ENCODE peak calls at places on chromosomes 2 and 18, in eight cellular contexts. R, A, O, I, U, W, V and T are unnamed samples. For H3K27me3, the result is how much of the 10 kb centered on the place peaks cover.

GRCh38 chr2:29013046-29013780 is 32.1 kb downstream of the TOGARAM2 start:
- DNase-seq in R (no peak), A (no peak), O (no peak), I (no peak), U (no peak), W (peak), V (no peak), T (no peak)

GRCh38 chr2:32849456-32850194 is 97.1 kb upstream of the LTBP1 start:
- DNase-seq in R (no peak), A (no peak), O (no peak), I (no peak), U (no peak), W (no peak), V (no peak), T (no peak)

GRCh38 chr2:182587831-182588230 is 128.2 kb upstream of the DNAJC10 start:
- DNase-seq in R (no peak), A (no peak), O (no peak), I (no peak), U (peak), W (peak), V (no peak), T (no peak)

GRCh38 chr18:9869713-9870430 is 15.9 kb upstream of the TXNDC2 start:
- DNase-seq in R (no peak), A (no peak), O (no peak), I (no peak), U (peak), W (peak), V (peak), T (no peak)

GRCh38 chr18:7789853-7790552 is 222.9 kb downstream of the PTPRM start:
- DNase-seq in R (no peak), A (no peak), O (no peak), I (no peak), U (peak), W (peak), V (no peak), T (no peak)

GRCh38 chr2:1618191-1618961 is 125.9 kb downstream of the PXDN start:
- DNase-seq in R (no peak), A (no peak), O (no peak), I (peak), U (no peak), W (no peak), V (no peak), T (no peak)

GRCh38 chr2:29241341-29241740 is 126.1 kb downstream of the CLIP4 start:
- DNase-seq in R (no peak), A (no peak), O (no peak), I (no peak), U (no peak), W (no peak), V (no peak), T (no peak)

GRCh38 chr2:225994748-225995405 is 595.4 kb downstream of the NYAP2 start:
- DNase-seq in R (no peak), A (no peak), O (no peak), I (no peak), U (peak), W (peak), V (no peak), T (no peak)

GRCh38 chr2:238709324-238709723 is 138.6 kb upstream of the TWIST2 start:
- DNase-seq in R (no peak), A (no peak), O (no peak), I (no peak), U (no peak), W (no peak), V (no peak), T (no peak)

GRCh38 chr18:67464499-67464898 is 52.0 kb downstream of the DSEL start:
- DNase-seq in R (no peak), A (no peak), O (no peak), I (no peak), U (no peak), W (no peak), V (no peak), T (no peak)

GRCh38 chr18:67468038-67468437 is 48.5 kb downstream of the DSEL start:
- DNase-seq in R (no peak), A (no peak), O (no peak), I (no peak), U (no peak), W (no peak), V (no peak), T (no peak)

GRCh38 chr18:67467188-67467587 is 49.3 kb downstream of the DSEL start:
- DNase-seq in R (no peak), A (no peak), O (no peak), I (no peak), U (no peak), W (no peak), V (no peak), T (no peak)

DNA sequence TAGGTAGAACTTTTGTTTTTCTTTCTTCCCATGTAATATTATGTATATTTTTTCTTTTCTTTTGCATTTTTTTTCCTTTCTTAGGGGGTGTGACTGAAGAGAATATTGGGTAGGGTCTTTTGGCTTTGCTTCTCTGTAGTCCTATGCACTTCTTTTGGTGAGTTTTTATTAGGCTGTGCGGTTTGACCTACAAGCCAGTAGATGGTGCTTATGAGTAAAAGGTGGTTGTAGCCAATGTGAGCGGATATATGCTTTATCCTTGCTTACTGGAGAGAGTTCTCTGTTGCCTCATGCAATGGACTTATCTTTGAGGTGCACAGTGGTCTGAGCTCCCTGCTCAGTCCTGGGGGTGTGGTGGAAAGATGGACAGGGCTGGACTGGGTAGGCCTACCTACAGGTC is 52.7 kb downstream of the DSEL start:
- DNase-seq in R (no peak), A (no peak), O (no peak), I (no peak), U (no peak), W (no peak), V (no peak), T (no peak)
- TF ChIP-seq CTCF in R (no peak), A (no peak), O (no peak), I (no peak), U (peak), W (no peak), V (no peak), T (no peak)

DNA sequence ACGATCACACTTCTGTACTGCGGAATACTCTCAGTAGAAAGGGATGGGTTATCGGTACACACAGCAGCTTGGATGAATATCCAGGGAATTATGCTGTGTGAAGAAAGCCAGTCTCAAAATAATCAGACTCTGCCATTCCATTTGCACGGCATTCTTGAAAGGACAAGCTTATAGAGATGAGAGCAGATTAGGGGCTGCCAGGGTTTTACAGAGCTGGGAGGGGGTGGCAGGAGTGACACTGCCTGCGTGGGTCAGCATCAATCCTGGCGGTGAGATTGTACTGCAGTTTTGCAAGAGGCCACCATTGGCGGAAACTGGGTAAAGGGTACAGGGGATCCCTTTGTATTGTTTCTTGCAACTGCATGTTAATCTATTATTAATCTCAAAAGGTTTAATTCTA is 16.6 kb downstream of the KCNG2 start:
- DNase-seq in R (no peak), A (no peak), O (no peak), I (no peak), U (no peak), W (no peak), V (no peak), T (no peak)
- H3K27me3 ChIP-seq in R (under half), A (under half), O (under half), I (under half), U (under half), W (under half), V (under half), T (under half)

DNA sequence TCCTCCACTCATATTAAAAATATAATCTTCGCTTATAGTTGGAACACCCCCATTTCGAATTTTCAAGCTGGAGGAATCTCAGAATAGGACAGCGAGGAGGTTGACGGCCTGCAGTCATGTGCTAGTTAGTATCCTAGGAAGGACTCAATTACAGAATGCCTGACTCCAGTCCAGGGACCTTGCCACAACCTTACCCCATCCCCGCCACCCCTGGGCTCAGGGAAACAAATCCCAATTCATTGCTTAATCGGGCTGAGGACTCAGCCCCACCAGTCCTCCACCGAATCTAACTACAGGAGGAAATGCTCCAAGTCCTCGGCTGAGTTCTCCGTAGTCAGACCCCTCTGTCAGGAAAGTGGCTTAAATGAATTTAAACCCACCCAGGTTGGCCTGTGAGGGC is 31.7 kb upstream of the ZBTB7C start:
- DNase-seq in R (peak), A (peak), O (peak), I (no peak), U (no peak), W (no peak), V (no peak), T (no peak)
- H3K27ac ChIP-seq in R (peak), A (no peak), O (peak), I (no peak), U (no peak), W (no peak), V (no peak), T (no peak)

GRCh38 chr2:236578411-236578846 is 8.8 kb downstream of the ACKR3 start:
- DNase-seq in R (no peak), A (no peak), O (no peak), I (no peak), U (no peak), W (no peak), V (no peak), T (no peak)
- TF ChIP-seq CTCF in R (no peak), A (no peak), O (no peak), I (no peak), U (no peak), W (no peak), V (no peak), T (no peak)

GRCh38 chr18:13888317-13888716 is 27.0 kb downstream of the MC2R start:
- DNase-seq in R (no peak), A (no peak), O (no peak), I (no peak), U (no peak), W (no peak), V (no peak), T (no peak)

GRCh38 chr18:13893418-13893760 is 21.9 kb downstream of the MC2R start:
- DNase-seq in R (no peak), A (no peak), O (no peak), I (no peak), U (no peak), W (no peak), V (no peak), T (no peak)

GRCh38 chr18:13890962-13891361 is 24.4 kb downstream of the MC2R start:
- DNase-seq in R (no peak), A (no peak), O (no peak), I (no peak), U (no peak), W (no peak), V (no peak), T (no peak)

GRCh38 chr18:13892098-13892497 is 23.2 kb downstream of the MC2R start:
- DNase-seq in R (no peak), A (no peak), O (no peak), I (no peak), U (no peak), W (no peak), V (no peak), T (no peak)

GRCh38 chr18:13889661-13890060 is 25.7 kb downstream of the MC2R start:
- DNase-seq in R (no peak), A (no peak), O (no peak), I (no peak), U (peak), W (no peak), V (no peak), T (no peak)
- H3K27me3 ChIP-seq in R (under half), A (under half), O (under half), I (under half), U (under half), W (under half), V (under half), T (under half)

DNA sequence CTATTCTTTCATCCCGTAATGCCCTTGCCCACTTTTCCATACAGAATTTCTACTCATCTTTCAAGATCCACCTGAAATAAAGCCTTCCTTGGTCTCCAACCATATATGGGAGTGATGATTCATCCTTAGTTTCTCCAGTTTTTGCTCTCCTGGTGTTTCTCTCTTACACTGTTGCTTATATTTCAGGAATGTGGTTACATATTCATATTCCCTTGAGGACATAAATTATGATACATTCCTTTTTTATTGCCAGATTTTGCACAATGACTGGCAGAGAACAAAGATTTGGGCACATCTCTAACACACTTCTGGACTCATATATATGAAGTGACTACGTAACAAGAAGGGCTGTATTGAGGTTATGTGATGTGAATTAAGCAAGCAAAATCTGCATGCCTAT is 1573.4 kb upstream of the NXPH2 start:
- DNase-seq in R (no peak), A (no peak), O (no peak), I (no peak), U (peak), W (no peak), V (no peak), T (no peak)
- H3K27ac ChIP-seq in R (no peak), A (no peak), O (no peak), I (no peak), U (no peak), W (no peak), V (no peak), T (no peak)

DNA sequence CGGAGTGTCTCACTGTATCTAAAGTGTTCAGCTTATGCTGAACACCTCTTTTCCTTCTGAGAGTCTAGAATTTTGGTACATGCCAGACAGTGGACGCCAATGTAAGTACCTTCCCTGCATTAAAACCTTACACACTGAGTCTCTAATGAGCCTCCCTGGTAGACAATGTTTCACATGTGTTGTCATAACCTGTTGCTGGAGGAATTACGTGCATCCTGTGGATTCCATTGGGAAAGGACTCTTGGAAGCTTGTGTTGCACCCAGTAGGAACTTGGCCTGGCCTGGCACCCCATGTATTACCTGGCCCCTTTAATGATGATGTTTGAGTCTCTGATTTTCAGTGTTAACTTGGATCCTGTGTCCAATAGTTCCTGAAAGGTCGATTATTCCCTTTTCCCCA is 20.5 kb downstream of the CHCHD5 start:
- DNase-seq in R (no peak), A (no peak), O (no peak), I (no peak), U (no peak), W (no peak), V (no peak), T (no peak)
- TF ChIP-seq CTCF in R (no peak), A (no peak), O (no peak), I (no peak), U (no peak), W (no peak), V (no peak), T (no peak)

GRCh38 chr2:104872866-104873688 is 19.2 kb downstream of the POU3F3 start:
- DNase-seq in R (no peak), A (no peak), O (no peak), I (peak), U (peak), W (peak), V (no peak), T (no peak)

GRCh38 chr2:104871566-104872033 is 17.7 kb downstream of the POU3F3 start:
- DNase-seq in R (no peak), A (no peak), O (no peak), I (no peak), U (no peak), W (no peak), V (no peak), T (no peak)

GRCh38 chr2:104873689-104874054 is 19.8 kb downstream of the POU3F3 start:
- DNase-seq in R (no peak), A (no peak), O (no peak), I (no peak), U (no peak), W (no peak), V (no peak), T (no peak)

GRCh38 chr2:104870249-104870816 is 16.4 kb downstream of the POU3F3 start:
- DNase-seq in R (no peak), A (no peak), O (no peak), I (no peak), U (no peak), W (no peak), V (no peak), T (no peak)

GRCh38 chr2:104872034-104872865 is 18.3 kb downstream of the POU3F3 start:
- DNase-seq in R (no peak), A (no peak), O (no peak), I (no peak), U (peak), W (no peak), V (no peak), T (no peak)
- H3K27me3 ChIP-seq in R (under half), A (under half), O (half or more), I (half or more), U (under half), W (under half), V (under half), T (half or more)

GRCh38 chr18:61957801-61958516 is 65.2 kb upstream of the RNF152 start:
- DNase-seq in R (no peak), A (no peak), O (no peak), I (no peak), U (peak), W (peak), V (no peak), T (no peak)

GRCh38 chr18:61953641-61954040 is 60.8 kb upstream of the RNF152 start:
- DNase-seq in R (no peak), A (no peak), O (no peak), I (no peak), U (no peak), W (no peak), V (no peak), T (no peak)

GRCh38 chr18:61953161-61953560 is 60.4 kb upstream of the RNF152 start:
- DNase-seq in R (no peak), A (no peak), O (no peak), I (no peak), U (no peak), W (no peak), V (no peak), T (no peak)

GRCh38 chr18:61954347-61954746 is 61.5 kb upstream of the RNF152 start:
- DNase-seq in R (no peak), A (no peak), O (no peak), I (no peak), U (no peak), W (no peak), V (no peak), T (no peak)

DNA sequence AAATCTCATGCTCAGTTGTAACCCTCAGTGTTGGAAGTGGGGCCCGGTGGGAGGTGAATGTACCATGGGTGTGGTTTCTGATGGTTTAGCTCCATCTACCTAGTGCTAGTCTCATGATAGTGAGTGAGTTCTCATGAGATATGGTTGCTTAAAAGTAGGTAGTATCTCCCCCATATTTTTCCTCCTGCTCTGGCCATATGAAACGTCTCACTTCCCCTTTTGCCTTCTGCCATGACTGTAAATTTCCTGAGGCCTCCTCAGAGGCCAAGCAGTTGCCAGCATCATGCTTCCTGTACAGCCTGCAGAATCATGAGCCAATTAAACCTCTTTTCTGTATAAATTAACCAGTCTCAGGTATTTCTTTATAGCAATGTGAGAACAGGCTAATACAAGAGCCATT is 62.8 kb upstream of the RNF152 start:
- DNase-seq in R (no peak), A (no peak), O (no peak), I (no peak), U (no peak), W (no peak), V (no peak), T (no peak)
- H3K27ac ChIP-seq in R (no peak), A (no peak), O (no peak), I (no peak), U (no peak), W (no peak), V (no peak), T (no peak)